ENCODE peak calls at places on chromosomes 12 and 14, in six cellular contexts. One of them, this sample, is unnamed.

GRCh38 chr14:69475194-69475818 is 9.2 kb upstream of the PLEKHD1 start:
- DNase-seq in upper lobe of right lung: no peak
- DNase-seq in GM23338: peak; percentile 65
- DNase-seq in hepatocyte: peak; percentile 7
- DNase-seq in CD8-positive, alpha-beta memory T cell: no peak
- DNase-seq in body of pancreas: no peak
- DNase-seq in this sample: no peak

GRCh38 chr14:103230658-103231334 is 103.2 kb upstream of the EIF5 start:
- DNase-seq in upper lobe of right lung: peak; percentile 55
- DNase-seq in body of pancreas: no peak
- DNase-seq in GM23338: no peak
- DNase-seq in CD8-positive, alpha-beta memory T cell: no peak
- DNase-seq in hepatocyte: no peak
- DNase-seq in this sample: no peak

GRCh38 chr12:119130523-119130922 is 48.2 kb upstream of the HSPB8 start:
- DNase-seq in hepatocyte: no peak
- DNase-seq in upper lobe of right lung: no peak
- DNase-seq in GM23338: no peak
- DNase-seq in body of pancreas: no peak
- DNase-seq in CD8-positive, alpha-beta memory T cell: no peak
- DNase-seq in this sample: no peak

GRCh38 chr14:93977790-93978581 is 1.6 kb upstream of the ASB2 start:
- DNase-seq in hepatocyte: no peak
- DNase-seq in GM23338: no peak
- DNase-seq in upper lobe of right lung: no peak
- DNase-seq in body of pancreas: no peak
- DNase-seq in CD8-positive, alpha-beta memory T cell: peak; percentile 42
- DNase-seq in this sample: peak; percentile 54

GRCh38 chr12:111443586-111443985 is 37.9 kb downstream of the SH2B3 start:
- DNase-seq in hepatocyte: no peak
- DNase-seq in upper lobe of right lung: no peak
- DNase-seq in GM23338: no peak
- DNase-seq in CD8-positive, alpha-beta memory T cell: no peak
- DNase-seq in body of pancreas: peak; percentile 74
- DNase-seq in this sample: peak; percentile 23

GRCh38 chr12:92034858-92035401 is 110.7 kb downstream of the BTG1 start:
- DNase-seq in body of pancreas: peak; percentile 80
- DNase-seq in hepatocyte: peak; percentile 33
- DNase-seq in upper lobe of right lung: peak; percentile 62
- DNase-seq in CD8-positive, alpha-beta memory T cell: peak; percentile 21
- DNase-seq in GM23338: no peak
- DNase-seq in this sample: peak; percentile 73

GRCh38 chr12:6861391-6861790 is 5.9 kb upstream of the TPI1 start:
- DNase-seq in body of pancreas: no peak
- DNase-seq in GM23338: no peak
- DNase-seq in upper lobe of right lung: no peak
- DNase-seq in CD8-positive, alpha-beta memory T cell: no peak
- DNase-seq in hepatocyte: no peak
- DNase-seq in this sample: no peak

GRCh38 chr14:67411820-67412421 is at the start of gene PLEK2:
- DNase-seq in CD8-positive, alpha-beta memory T cell: peak; percentile 7
- DNase-seq in GM23338: peak; percentile 65
- DNase-seq in body of pancreas: peak; percentile 82
- DNase-seq in hepatocyte: peak; percentile 38
- DNase-seq in upper lobe of right lung: peak; percentile 89
- DNase-seq in this sample: peak; percentile 90

GRCh38 chr12:45170456-45171042 is 45.3 kb upstream of the ANO6 start:
- DNase-seq in GM23338: peak; percentile 94
- DNase-seq in upper lobe of right lung: peak; percentile 80
- DNase-seq in hepatocyte: peak; percentile 86
- DNase-seq in CD8-positive, alpha-beta memory T cell: peak; percentile 70
- DNase-seq in body of pancreas: peak; percentile 78
- DNase-seq in this sample: peak; percentile 87

GRCh38 chr12:132015686-132016430 is 66.1 kb downstream of the EP400 start:
- DNase-seq in GM23338: no peak
- DNase-seq in upper lobe of right lung: no peak
- DNase-seq in body of pancreas: no peak
- DNase-seq in CD8-positive, alpha-beta memory T cell: no peak
- DNase-seq in hepatocyte: no peak
- DNase-seq in this sample: no peak

GRCh38 chr12:132018193-132018916 is 68.6 kb downstream of the EP400 start:
- DNase-seq in GM23338: no peak
- DNase-seq in upper lobe of right lung: peak; percentile 53
- DNase-seq in hepatocyte: no peak
- DNase-seq in CD8-positive, alpha-beta memory T cell: no peak
- DNase-seq in body of pancreas: no peak
- DNase-seq in this sample: no peak

GRCh38 chr12:132009336-132009859 is 59.7 kb downstream of the EP400 start:
- DNase-seq in CD8-positive, alpha-beta memory T cell: no peak
- DNase-seq in GM23338: no peak
- DNase-seq in upper lobe of right lung: no peak
- DNase-seq in hepatocyte: no peak
- DNase-seq in body of pancreas: no peak
- DNase-seq in this sample: no peak

GRCh38 chr12:132014915-132015280 is 65.2 kb downstream of the EP400 start:
- DNase-seq in GM23338: peak; percentile 16
- DNase-seq in CD8-positive, alpha-beta memory T cell: no peak
- DNase-seq in upper lobe of right lung: no peak
- DNase-seq in body of pancreas: no peak
- DNase-seq in hepatocyte: no peak
- DNase-seq in this sample: no peak

GRCh38 chr12:132014092-132014914 is 64.6 kb downstream of the EP400 start:
- DNase-seq in body of pancreas: no peak
- DNase-seq in hepatocyte: no peak
- DNase-seq in CD8-positive, alpha-beta memory T cell: no peak
- DNase-seq in upper lobe of right lung: peak; percentile 50
- DNase-seq in GM23338: no peak
- DNase-seq in this sample: no peak
- H3K36me3 ChIP-seq in body of pancreas: peaks cover 59% of the 10 kb centered on the region
- H3K36me3 ChIP-seq in hepatocyte: no peaks in the 10 kb centered on the region
- H3K36me3 ChIP-seq in CD8-positive, alpha-beta memory T cell: peaks cover 58% of the 10 kb centered on the region
- H3K36me3 ChIP-seq in upper lobe of right lung: peaks cover 82% of the 10 kb centered on the region
- H3K36me3 ChIP-seq in GM23338: peaks cover 22% of the 10 kb centered on the region
- H3K36me3 ChIP-seq in this sample: peaks cover 58% of the 10 kb centered on the region

DNA sequence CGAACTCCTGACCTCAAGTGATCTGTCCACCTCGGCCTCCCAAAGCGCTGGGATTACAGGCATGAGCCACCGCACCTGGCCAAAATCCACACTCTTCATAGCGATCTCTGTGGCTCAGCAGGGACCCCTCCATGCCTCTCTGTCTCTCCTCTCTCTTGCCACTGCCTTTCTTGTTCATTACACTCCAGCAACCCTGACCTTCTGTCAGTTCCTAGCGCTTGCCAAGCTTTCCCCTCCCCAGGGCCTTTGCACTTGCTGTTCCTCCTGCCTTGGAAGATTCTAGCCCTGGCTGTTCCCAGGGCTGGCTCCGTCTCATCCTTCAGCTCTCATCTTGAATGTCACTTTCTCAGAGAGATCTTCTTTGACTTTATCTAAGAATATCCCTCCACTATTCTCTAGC is 39.0 kb upstream of the MAP1LC3B2 start:
- DNase-seq in GM23338: no peak
- DNase-seq in body of pancreas: no peak
- DNase-seq in hepatocyte: no peak
- DNase-seq in CD8-positive, alpha-beta memory T cell: no peak
- DNase-seq in upper lobe of right lung: no peak
- DNase-seq in this sample: no peak
- H3K36me3 ChIP-seq in GM23338: no peaks in the 10 kb centered on the region
- H3K36me3 ChIP-seq in body of pancreas: no peaks in the 10 kb centered on the region
- H3K36me3 ChIP-seq in hepatocyte: no peaks in the 10 kb centered on the region
- H3K36me3 ChIP-seq in CD8-positive, alpha-beta memory T cell: no peaks in the 10 kb centered on the region
- H3K36me3 ChIP-seq in upper lobe of right lung: no peaks in the 10 kb centered on the region
- H3K36me3 ChIP-seq in this sample: no peaks in the 10 kb centered on the region

GRCh38 chr14:99277534-99277933 is 5.5 kb upstream of the BCL11B start:
- DNase-seq in GM23338: no peak
- DNase-seq in upper lobe of right lung: no peak
- DNase-seq in CD8-positive, alpha-beta memory T cell: no peak
- DNase-seq in body of pancreas: no peak
- DNase-seq in hepatocyte: no peak
- DNase-seq in this sample: no peak
- H3K36me3 ChIP-seq in GM23338: no peaks in the 10 kb centered on the region
- H3K36me3 ChIP-seq in upper lobe of right lung: no peaks in the 10 kb centered on the region
- H3K36me3 ChIP-seq in CD8-positive, alpha-beta memory T cell: no peaks in the 10 kb centered on the region
- H3K36me3 ChIP-seq in body of pancreas: no peaks in the 10 kb centered on the region
- H3K36me3 ChIP-seq in hepatocyte: no peaks in the 10 kb centered on the region
- H3K36me3 ChIP-seq in this sample: no peaks in the 10 kb centered on the region

GRCh38 chr12:124428792-124429281 is 133.9 kb downstream of the RFLNA start:
- DNase-seq in hepatocyte: no peak
- DNase-seq in upper lobe of right lung: no peak
- DNase-seq in CD8-positive, alpha-beta memory T cell: no peak
- DNase-seq in body of pancreas: peak; percentile 23
- DNase-seq in GM23338: no peak
- DNase-seq in this sample: no peak
- H3K36me3 ChIP-seq in hepatocyte: no peaks in the 10 kb centered on the region
- H3K36me3 ChIP-seq in upper lobe of right lung: peaks cover 46% of the 10 kb centered on the region
- H3K36me3 ChIP-seq in CD8-positive, alpha-beta memory T cell: peaks cover 20% of the 10 kb centered on the region
- H3K36me3 ChIP-seq in body of pancreas: peaks cover 11% of the 10 kb centered on the region
- H3K36me3 ChIP-seq in GM23338: peaks cover 9% of the 10 kb centered on the region
- H3K36me3 ChIP-seq in this sample: no peaks in the 10 kb centered on the region

GRCh38 chr12:880656-881055 is 68.8 kb downstream of the RAD52 start:
- DNase-seq in GM23338: no peak
- DNase-seq in hepatocyte: no peak
- DNase-seq in upper lobe of right lung: no peak
- DNase-seq in CD8-positive, alpha-beta memory T cell: no peak
- DNase-seq in body of pancreas: peak; percentile 14
- DNase-seq in this sample: no peak
- H3K36me3 ChIP-seq in GM23338: peaks cover 45% of the 10 kb centered on the region
- H3K36me3 ChIP-seq in hepatocyte: no peaks in the 10 kb centered on the region
- H3K36me3 ChIP-seq in upper lobe of right lung: peaks cover 94% of the 10 kb centered on the region
- H3K36me3 ChIP-seq in CD8-positive, alpha-beta memory T cell: peaks cover 62% of the 10 kb centered on the region
- H3K36me3 ChIP-seq in body of pancreas: peaks cover 35% of the 10 kb centered on the region
- H3K36me3 ChIP-seq in this sample: no peaks in the 10 kb centered on the region